ENCODE peak calls at places on chromosome 16, in four cellular contexts. O is mucosa of descending colon, Y is psoas muscle, U is heart right ventricle. T is an unnamed sample.

GRCh38 chr16:84543931-84544776 is 39.7 kb upstream of the MEAK7 start:
- DNase-seq in O (peak), Y (peak), U (no peak), T (no peak)

GRCh38 chr16:27819881-27820610 is 243.5 kb downstream of the GSG1L start:
- DNase-seq in O (no peak), Y (no peak), U (no peak), T (no peak)

GRCh38 chr16:8814095-8814806 is 16.6 kb downstream of the PMM2 start:
- DNase-seq in O (no peak), Y (no peak), U (no peak), T (no peak)

GRCh38 chr16:83939266-83939856 is 13.7 kb upstream of the OSGIN1 start:
- DNase-seq in O (no peak), Y (no peak), U (no peak), T (no peak)

GRCh38 chr16:35731341-35732040 is 2272.1 kb downstream of the TP53TG3F start:
- DNase-seq in O (no peak), Y (no peak), U (no peak), T (no peak)

GRCh38 chr16:10981697-10982216 is 37.4 kb downstream of the CLEC16A start:
- DNase-seq in O (no peak), Y (no peak), U (no peak), T (no peak)

GRCh38 chr16:80719573-80719972 is 84.8 kb downstream of the CDYL2 start:
- DNase-seq in O (no peak), Y (no peak), U (no peak), T (no peak)

GRCh38 chr16:64974381-64974780 is 147.5 kb downstream of the CDH11 start:
- DNase-seq in O (no peak), Y (no peak), U (no peak), T (no peak)

GRCh38 chr16:84504420-84505248 is at the start of gene MEAK7:
- DNase-seq in O (peak), Y (peak), U (peak), T (peak)

GRCh38 chr16:19583665-19584300 is 28.3 kb downstream of the VPS35L start:
- DNase-seq in O (peak), Y (no peak), U (no peak), T (no peak)

GRCh38 chr16:84559311-84559932 is 55.0 kb upstream of the MEAK7 start:
- DNase-seq in O (peak), Y (peak), U (no peak), T (no peak)

GRCh38 chr16:4272114-4272954 is 489 bp downstream of the TFAP4 start:
- DNase-seq in O (peak), Y (peak), U (peak), T (peak)

GRCh38 chr16:85445779-85446222 is 167.3 kb upstream of the GSE1 start:
- DNase-seq in O (no peak), Y (no peak), U (no peak), T (no peak)

GRCh38 chr16:75546293-75546692 is 9.8 kb downstream of the TMEM231 start:
- DNase-seq in O (no peak), Y (no peak), U (no peak), T (no peak)

GRCh38 chr16:75555213-75555706 is 792 bp downstream of the TMEM231 start:
- DNase-seq in O (peak), Y (peak), U (peak), T (peak)

GRCh38 chr16:75555707-75556512 is at the start of gene TMEM231:
- DNase-seq in O (peak), Y (peak), U (peak), T (peak)

GRCh38 chr16:75552951-75553350 is 3.1 kb downstream of the TMEM231 start:
- DNase-seq in O (no peak), Y (no peak), U (no peak), T (no peak)

DNA sequence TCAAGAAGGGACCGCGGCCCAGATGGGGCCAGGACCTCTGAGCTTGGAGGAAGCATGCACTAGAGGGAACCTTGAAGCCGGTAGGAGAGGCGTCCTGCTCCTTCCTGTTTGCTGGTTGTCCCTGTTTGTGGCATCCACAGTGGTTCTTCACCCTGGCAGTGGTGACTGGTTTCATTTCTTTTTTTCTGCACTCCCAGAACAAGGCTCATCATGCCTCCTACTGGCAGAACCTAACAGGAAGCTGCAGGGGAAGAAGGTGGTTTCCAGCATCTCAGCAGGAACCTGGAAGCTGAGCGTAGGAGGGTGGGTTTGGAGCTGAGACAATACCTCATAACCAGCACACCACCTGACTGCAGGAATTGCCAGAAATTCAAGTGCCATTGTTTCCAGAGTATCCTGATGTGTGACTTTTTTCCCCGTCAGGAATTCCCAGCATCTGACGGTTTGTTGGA is 5.8 kb downstream of the TMEM231 start:
- DNase-seq in O (peak), Y (no peak), U (no peak), T (no peak)
- TF ChIP-seq CTCF in O (peak), Y (peak), U (peak), T (peak)

GRCh38 chr16:3022208-3022696 is 1.5 kb downstream of the HCFC1R1 start:
- DNase-seq in O (peak), Y (peak), U (peak), T (peak)

GRCh38 chr16:3020604-3021448 is 658 bp downstream of the TNFRSF12A start:
- DNase-seq in O (peak), Y (peak), U (peak), T (peak)

GRCh38 chr16:3019594-3020246 is 448 bp upstream of the TNFRSF12A start:
- DNase-seq in O (no peak), Y (no peak), U (no peak), T (no peak)

GRCh38 chr16:3021449-3022207 is 1.5 kb downstream of the TNFRSF12A start:
- DNase-seq in O (peak), Y (peak), U (peak), T (no peak)

GRCh38 chr16:3020247-3020603 is at the start of gene TNFRSF12A:
- DNase-seq in O (peak), Y (peak), U (peak), T (peak)
- TF ChIP-seq CTCF in O (no peak), Y (no peak), U (peak), T (no peak)

DNA sequence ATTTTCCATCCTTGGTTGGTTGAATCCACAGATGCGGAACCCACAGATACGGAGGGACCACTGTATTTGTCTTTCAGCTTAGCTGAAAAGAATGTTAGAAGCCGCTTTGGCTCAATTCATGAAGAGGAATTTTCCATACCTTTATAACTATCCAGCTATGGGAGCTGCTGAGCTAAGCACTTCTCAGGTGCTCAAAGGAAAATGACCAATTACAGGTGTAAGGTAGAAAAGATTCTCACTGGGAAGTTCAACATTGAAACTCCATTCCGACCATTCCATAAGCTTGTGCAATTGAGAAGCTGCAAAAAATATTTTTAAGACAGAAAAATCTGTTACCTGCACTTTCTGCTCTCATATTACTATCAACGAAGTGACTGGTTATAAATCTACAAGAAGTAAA is 2.7 kb downstream of the AHSP start:
- DNase-seq in O (no peak), Y (no peak), U (no peak), T (no peak)
- TF ChIP-seq CTCF in O (no peak), Y (no peak), U (no peak), T (no peak)

GRCh38 chr16:12341966-12342365 is 365.4 kb downstream of the SNX29 start:
- DNase-seq in O (no peak), Y (no peak), U (no peak), T (no peak)

GRCh38 chr16:12339686-12340085 is 363.2 kb downstream of the SNX29 start:
- DNase-seq in O (no peak), Y (no peak), U (no peak), T (no peak)

GRCh38 chr16:12343913-12344312 is 367.4 kb downstream of the SNX29 start:
- DNase-seq in O (no peak), Y (no peak), U (no peak), T (no peak)

GRCh38 chr16:12340151-12340733 is 363.7 kb downstream of the SNX29 start:
- DNase-seq in O (peak), Y (no peak), U (no peak), T (no peak)

DNA sequence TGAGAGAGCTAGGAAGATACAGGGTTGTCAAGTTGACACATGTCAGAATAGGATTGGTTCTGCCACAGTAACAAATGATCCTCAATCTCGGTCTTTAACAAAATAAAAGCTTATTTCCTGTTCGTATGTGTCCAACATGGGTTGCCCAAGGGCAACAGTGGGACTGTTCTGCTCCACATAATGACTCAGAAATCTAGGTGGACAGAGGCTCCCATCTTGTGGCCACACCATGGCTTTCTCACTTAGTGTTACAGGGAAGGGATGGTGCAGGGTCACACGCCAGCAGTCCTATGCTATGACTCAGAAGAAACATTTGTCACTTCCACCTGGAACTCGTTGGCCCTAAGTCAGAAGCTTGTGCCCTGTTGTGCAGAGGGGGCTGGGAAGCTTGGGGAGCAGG is 364.9 kb downstream of the SNX29 start:
- DNase-seq in O (no peak), Y (no peak), U (no peak), T (no peak)
- TF ChIP-seq CTCF in O (no peak), Y (peak), U (peak), T (no peak)

GRCh38 chr16:61936522-61936921 is 99.7 kb downstream of the CDH8 start:
- DNase-seq in O (no peak), Y (no peak), U (no peak), T (no peak)
- TF ChIP-seq CTCF in O (no peak), Y (no peak), U (peak), T (no peak)

GRCh38 chr16:2195316-2196161 is 866 bp downstream of the CASKIN1 start:
- DNase-seq in O (no peak), Y (no peak), U (no peak), T (no peak)
- TF ChIP-seq CTCF in O (no peak), Y (no peak), U (no peak), T (no peak)

DNA sequence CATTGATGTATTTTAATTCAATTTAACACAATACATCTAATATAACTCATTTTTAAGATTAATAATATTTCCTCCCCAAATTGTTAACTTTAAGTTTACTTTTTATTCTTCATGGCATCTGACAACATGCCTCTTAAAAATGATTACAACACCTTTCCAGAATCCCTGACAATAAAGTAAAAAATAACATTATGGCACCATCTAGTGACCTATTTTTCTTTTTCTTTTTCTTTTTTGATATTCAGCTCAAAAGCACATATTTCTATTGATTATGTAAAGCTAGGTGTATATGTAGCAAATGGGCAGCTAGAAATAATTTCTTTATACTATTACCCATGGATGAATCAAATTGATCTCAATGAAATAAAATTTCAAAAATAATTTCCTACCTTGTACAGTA is 834.3 kb upstream of the CDH8 start:
- DNase-seq in O (no peak), Y (no peak), U (no peak), T (no peak)
- TF ChIP-seq CTCF in O (no peak), Y (no peak), U (peak), T (no peak)

T was measured in left lung.